ENCODE peak calls at places on chromosomes 4 and X, in four cellular contexts. One of them, this sample, is unnamed.

GRCh38 chr4:25663778-25664177 is 8.1 kb downstream of the SLC34A2 start:
- DNase-seq in breast epithelium: no peak
- DNase-seq in transverse colon: no peak
- DNase-seq in prostate gland: no peak
- DNase-seq in this sample: no peak

GRCh38 chrX:25523574-25523973 is 507.8 kb upstream of the ARX start:
- DNase-seq in breast epithelium: no peak
- DNase-seq in transverse colon: no peak
- DNase-seq in prostate gland: peak; percentile 3
- DNase-seq in this sample: no peak

GRCh38 chr4:38050560-38051350 is 90.6 kb downstream of the PTTG2 start:
- DNase-seq in breast epithelium: no peak
- DNase-seq in transverse colon: no peak
- DNase-seq in prostate gland: no peak
- DNase-seq in this sample: no peak

GRCh38 chr4:124334119-124334518 is 378.4 kb downstream of the ANKRD50 start:
- DNase-seq in breast epithelium: no peak
- DNase-seq in transverse colon: no peak
- DNase-seq in prostate gland: peak; percentile 47
- DNase-seq in this sample: no peak

GRCh38 chr4:173990126-173990878 is 293.2 kb downstream of the FBXO8 start:
- DNase-seq in breast epithelium: no peak
- DNase-seq in transverse colon: no peak
- DNase-seq in prostate gland: no peak
- DNase-seq in this sample: no peak

GRCh38 chrX:136667446-136668168 is 19.6 kb downstream of the CD40LG start:
- DNase-seq in breast epithelium: peak; percentile 50
- DNase-seq in transverse colon: no peak
- DNase-seq in prostate gland: no peak
- DNase-seq in this sample: no peak

GRCh38 chr4:909131-909571 is 23.0 kb downstream of the GAK start:
- DNase-seq in breast epithelium: no peak
- DNase-seq in transverse colon: no peak
- DNase-seq in prostate gland: no peak
- DNase-seq in this sample: no peak

GRCh38 chr4:78561677-78562076 is 10.1 kb downstream of the ANXA3 start:
- DNase-seq in breast epithelium: no peak
- DNase-seq in transverse colon: no peak
- DNase-seq in prostate gland: peak; percentile 65
- DNase-seq in this sample: no peak

GRCh38 chrX:19888419-19888879 is 1.0 kb upstream of the SH3KBP1 start:
- DNase-seq in breast epithelium: no peak
- DNase-seq in transverse colon: no peak
- DNase-seq in prostate gland: peak; percentile 24
- DNase-seq in this sample: no peak

GRCh38 chrX:108268434-108269080 is 169.7 kb downstream of the COL4A6 start:
- DNase-seq in breast epithelium: no peak
- DNase-seq in transverse colon: no peak
- DNase-seq in prostate gland: no peak
- DNase-seq in this sample: no peak

GRCh38 chr4:62670509-62670908 is 1470.4 kb downstream of the ADGRL3 start:
- DNase-seq in breast epithelium: no peak
- DNase-seq in transverse colon: no peak
- DNase-seq in prostate gland: no peak
- DNase-seq in this sample: no peak

GRCh38 chr4:109729155-109729562 is 711 bp downstream of the PLA2G12A start:
- DNase-seq in breast epithelium: no peak
- DNase-seq in transverse colon: no peak
- DNase-seq in prostate gland: no peak
- DNase-seq in this sample: no peak

GRCh38 chr4:124278477-124278876 is 434.1 kb downstream of the ANKRD50 start:
- DNase-seq in breast epithelium: no peak
- DNase-seq in transverse colon: no peak
- DNase-seq in prostate gland: no peak
- DNase-seq in this sample: no peak

GRCh38 chr4:84258905-84259830 is 239.9 kb downstream of the NKX6-1 start:
- DNase-seq in breast epithelium: no peak
- DNase-seq in transverse colon: no peak
- DNase-seq in prostate gland: no peak
- DNase-seq in this sample: no peak

GRCh38 chrX:39821011-39821708 is 276.6 kb downstream of the BCOR start:
- DNase-seq in breast epithelium: no peak
- DNase-seq in transverse colon: no peak
- DNase-seq in prostate gland: no peak
- DNase-seq in this sample: no peak

GRCh38 chr4:173214661-173215060 is 46.0 kb downstream of the GALNT7 start:
- DNase-seq in breast epithelium: no peak
- DNase-seq in transverse colon: no peak
- DNase-seq in prostate gland: peak; percentile 60
- DNase-seq in this sample: no peak

GRCh38 chr4:76067652-76068286 is 6.7 kb upstream of the ART3 start:
- DNase-seq in breast epithelium: no peak
- DNase-seq in transverse colon: peak; percentile 81
- DNase-seq in prostate gland: peak; percentile 79
- DNase-seq in this sample: no peak

GRCh38 chrX:69264134-69264533 is 98.9 kb upstream of the PJA1 start:
- DNase-seq in breast epithelium: no peak
- DNase-seq in transverse colon: no peak
- DNase-seq in prostate gland: no peak
- DNase-seq in this sample: no peak

GRCh38 chr4:649751-650310 is 24.2 kb downstream of the ATP5ME start:
- DNase-seq in breast epithelium: no peak
- DNase-seq in transverse colon: no peak
- DNase-seq in prostate gland: no peak
- DNase-seq in this sample: no peak

GRCh38 chr4:102641796-102642195 is 119.0 kb downstream of the MANBA start:
- DNase-seq in breast epithelium: no peak
- DNase-seq in transverse colon: no peak
- DNase-seq in prostate gland: no peak
- DNase-seq in this sample: no peak

GRCh38 chr4:121662225-121662624 is 34.6 kb downstream of the ANXA5 start:
- DNase-seq in breast epithelium: no peak
- DNase-seq in transverse colon: no peak
- DNase-seq in prostate gland: no peak
- DNase-seq in this sample: no peak

GRCh38 chr4:128844931-128845330 is 35.4 kb downstream of the JADE1 start:
- DNase-seq in breast epithelium: no peak
- DNase-seq in transverse colon: no peak
- DNase-seq in prostate gland: peak; percentile 46
- DNase-seq in this sample: no peak

GRCh38 chrX:13256562-13256961 is 63.3 kb downstream of the ATXN3L start:
- DNase-seq in breast epithelium: no peak
- DNase-seq in transverse colon: no peak
- DNase-seq in prostate gland: no peak
- DNase-seq in this sample: no peak

GRCh38 chrX:13260598-13260997 is 59.3 kb downstream of the ATXN3L start:
- DNase-seq in breast epithelium: no peak
- DNase-seq in transverse colon: no peak
- DNase-seq in prostate gland: no peak
- DNase-seq in this sample: no peak

GRCh38 chrX:13257223-13258051 is 62.4 kb downstream of the ATXN3L start:
- DNase-seq in breast epithelium: no peak
- DNase-seq in transverse colon: no peak
- DNase-seq in prostate gland: no peak
- DNase-seq in this sample: no peak

GRCh38 chrX:13258725-13259124 is 61.1 kb downstream of the ATXN3L start:
- DNase-seq in breast epithelium: no peak
- DNase-seq in transverse colon: no peak
- DNase-seq in prostate gland: no peak
- DNase-seq in this sample: no peak

DNA sequence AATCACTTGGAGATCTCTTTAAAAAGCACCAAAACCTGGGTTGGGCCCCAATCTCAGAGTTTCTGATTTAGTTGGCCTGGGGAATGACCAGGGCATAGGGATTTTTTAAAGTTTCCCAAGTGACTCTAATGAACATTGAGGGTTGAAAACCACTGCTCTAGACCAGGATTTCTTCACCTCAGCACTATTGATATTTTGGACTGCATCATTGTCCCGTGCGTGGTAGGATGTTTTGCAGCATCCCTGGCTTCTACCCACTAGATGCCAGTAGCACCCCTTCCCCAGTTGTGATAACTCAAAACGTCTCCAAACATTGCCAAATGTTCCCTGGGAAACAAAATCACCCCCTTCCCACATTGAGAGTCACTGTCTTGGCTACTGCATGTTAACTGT is 61.8 kb downstream of the ATXN3L start:
- DNase-seq in breast epithelium: no peak
- DNase-seq in transverse colon: no peak
- DNase-seq in prostate gland: no peak
- DNase-seq in this sample: no peak
- H3K4me3 ChIP-seq in breast epithelium: no peak overlapping the region
- H3K4me3 ChIP-seq in transverse colon: no peak overlapping the region
- H3K4me3 ChIP-seq in prostate gland: no peak overlapping the region
- H3K4me3 ChIP-seq in this sample: no peak overlapping the region

GRCh38 chr4:3760833-3761232 is 5.4 kb upstream of the ADRA2C start:
- DNase-seq in breast epithelium: no peak
- DNase-seq in transverse colon: no peak
- DNase-seq in prostate gland: no peak
- DNase-seq in this sample: no peak

GRCh38 chr4:3759236-3759635 is 6.9 kb upstream of the ADRA2C start:
- DNase-seq in breast epithelium: no peak
- DNase-seq in transverse colon: no peak
- DNase-seq in prostate gland: no peak
- DNase-seq in this sample: no peak

GRCh38 chr4:3753711-3754412 is 12.3 kb upstream of the ADRA2C start:
- DNase-seq in breast epithelium: no peak
- DNase-seq in transverse colon: no peak
- DNase-seq in prostate gland: no peak
- DNase-seq in this sample: no peak

GRCh38 chr4:3760346-3760745 is 5.8 kb upstream of the ADRA2C start:
- DNase-seq in breast epithelium: no peak
- DNase-seq in transverse colon: no peak
- DNase-seq in prostate gland: no peak
- DNase-seq in this sample: no peak

DNA sequence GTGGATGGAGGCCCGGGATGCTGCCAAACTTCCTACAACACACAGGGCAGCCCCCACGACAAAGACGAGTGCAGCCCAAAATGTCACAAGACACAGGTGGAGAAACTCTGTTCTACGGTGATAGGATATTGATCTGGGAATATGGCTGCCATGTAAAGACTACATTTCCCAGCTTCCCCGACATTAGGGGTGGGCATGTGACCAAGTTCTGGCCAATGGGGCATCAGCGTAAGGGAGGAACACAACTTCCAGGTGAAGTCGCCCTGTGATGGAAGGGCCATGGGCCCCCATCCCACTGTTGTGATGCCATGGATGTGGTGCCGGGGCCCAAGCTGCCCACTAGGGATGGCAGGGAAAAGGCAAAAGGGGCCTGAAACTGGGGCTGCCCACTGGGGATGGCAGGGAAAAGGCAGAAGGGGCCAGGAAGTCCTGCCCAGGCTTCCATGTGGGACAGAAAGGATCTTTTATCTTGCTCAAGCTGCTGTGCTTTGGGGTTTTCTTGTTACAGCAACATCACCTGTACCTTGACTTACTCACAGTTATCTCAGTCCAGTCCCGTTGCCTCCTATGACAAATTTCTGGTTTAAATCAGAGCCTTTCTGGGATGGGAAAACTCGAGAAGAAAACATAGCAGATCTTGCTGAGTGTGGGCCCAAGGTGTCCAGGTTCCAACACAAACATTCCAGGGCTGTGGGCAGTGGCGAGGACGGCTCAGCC is 9.7 kb upstream of the ADRA2C start:
- DNase-seq in breast epithelium: no peak
- DNase-seq in transverse colon: no peak
- DNase-seq in prostate gland: no peak
- DNase-seq in this sample: no peak
- TF ChIP-seq POLR2AphosphoS5 in breast epithelium: no peak
- TF ChIP-seq POLR2AphosphoS5 in transverse colon: no peak
- TF ChIP-seq POLR2AphosphoS5 in prostate gland: no peak
- TF ChIP-seq POLR2AphosphoS5 in this sample: no peak

GRCh38 chr4:45971108-45971507 is 152.7 kb downstream of the GABRG1 start:
- DNase-seq in breast epithelium: no peak
- DNase-seq in transverse colon: no peak
- DNase-seq in prostate gland: no peak
- DNase-seq in this sample: no peak
- TF ChIP-seq CTCF in breast epithelium: no peak
- TF ChIP-seq CTCF in transverse colon: no peak
- TF ChIP-seq CTCF in prostate gland: no peak
- TF ChIP-seq CTCF in this sample: no peak

DNA sequence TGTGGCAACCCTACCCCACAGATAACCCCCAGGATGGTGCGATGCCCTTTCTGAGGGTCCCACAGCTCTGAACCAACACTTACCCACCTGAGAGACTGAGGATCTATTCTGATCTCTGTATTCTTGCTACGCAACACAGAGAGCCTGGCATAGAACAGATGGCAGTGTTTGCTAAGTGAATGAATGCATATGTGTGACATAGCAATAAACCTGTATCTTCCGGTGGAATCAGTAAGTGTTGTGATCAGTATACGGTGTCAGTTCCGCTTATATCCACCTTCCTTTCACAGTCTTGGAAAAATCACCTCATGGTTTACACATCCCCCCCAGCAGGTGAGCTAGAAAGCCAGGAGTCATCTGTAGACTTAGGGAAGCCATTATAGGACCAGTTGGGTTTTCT is 5.9 kb upstream of the HSD17B10 start:
- DNase-seq in breast epithelium: no peak
- DNase-seq in transverse colon: no peak
- DNase-seq in prostate gland: no peak
- DNase-seq in this sample: no peak
- H3K4me3 ChIP-seq in breast epithelium: peak overlapping the region; percentile 27
- H3K4me3 ChIP-seq in transverse colon: peak overlapping the region; percentile 27
- H3K4me3 ChIP-seq in prostate gland: no peak overlapping the region
- H3K4me3 ChIP-seq in this sample: peak overlapping the region; percentile 44

GRCh38 chr4:158805628-158806471 is 37.0 kb downstream of the FNIP2 start:
- DNase-seq in breast epithelium: no peak
- DNase-seq in transverse colon: no peak
- DNase-seq in prostate gland: peak; percentile 43
- DNase-seq in this sample: no peak
- TF ChIP-seq POLR2AphosphoS5 in breast epithelium: no peak
- TF ChIP-seq POLR2AphosphoS5 in transverse colon: no peak
- TF ChIP-seq POLR2AphosphoS5 in prostate gland: peak; percentile 8
- TF ChIP-seq POLR2AphosphoS5 in this sample: no peak

GRCh38 chrX:15973299-15973698 is 118.7 kb upstream of the AP1S2 start:
- DNase-seq in breast epithelium: no peak
- DNase-seq in transverse colon: peak; percentile 12
- DNase-seq in prostate gland: no peak
- DNase-seq in this sample: no peak
- TF ChIP-seq CTCF in breast epithelium: no peak
- TF ChIP-seq CTCF in transverse colon: peak; percentile 17
- TF ChIP-seq CTCF in prostate gland: no peak
- TF ChIP-seq CTCF in this sample: no peak

GRCh38 chr4:10454726-10455125 is 2.5 kb downstream of the ZNF518B start:
- DNase-seq in breast epithelium: no peak
- DNase-seq in transverse colon: no peak
- DNase-seq in prostate gland: no peak
- DNase-seq in this sample: no peak
- H3K4me3 ChIP-seq in breast epithelium: no peak overlapping the region
- H3K4me3 ChIP-seq in transverse colon: no peak overlapping the region
- H3K4me3 ChIP-seq in prostate gland: no peak overlapping the region
- H3K4me3 ChIP-seq in this sample: no peak overlapping the region